ENCODE peak calls at places on chromosomes 16 and 17, in ten cellular contexts. C, Z, Y, D, E, F, S, Q, T and O are unnamed samples.

GRCh38 chr17:81376946-81377733 is 18.1 kb upstream of the BAHCC1 start:
- DNase-seq in C (no peak), Z (no peak), Y (no peak), D (no peak), E (no peak), F (no peak), S (no peak), Q (no peak), T (no peak), O (no peak)

GRCh38 chr17:74921769-74922168 is 1.3 kb downstream of the USH1G start:
- DNase-seq in C (no peak), Z (no peak), Y (no peak), D (no peak), E (no peak), F (no peak), S (no peak), Q (no peak), T (no peak), O (no peak)

GRCh38 chr16:88347656-88348376 is 34.9 kb upstream of the ZNF469 start:
- DNase-seq in C (peak), Z (no peak), Y (no peak), D (no peak), E (no peak), F (no peak), S (no peak), Q (no peak), T (no peak), O (no peak)

GRCh38 chr17:40538019-40538935 is 27.0 kb downstream of the CCR7 start:
- DNase-seq in C (peak), Z (no peak), Y (no peak), D (no peak), E (no peak), F (no peak), S (peak), Q (no peak), T (no peak), O (no peak)

GRCh38 chr16:56561126-56561525 is 3.7 kb upstream of the MT4 start:
- DNase-seq in C (no peak), Z (no peak), Y (no peak), D (no peak), E (no peak), F (no peak), S (no peak), Q (no peak), T (no peak), O (no peak)

GRCh38 chr17:73933164-73933766 is 270.2 kb upstream of the RPL38 start:
- DNase-seq in C (no peak), Z (no peak), Y (no peak), D (no peak), E (no peak), F (no peak), S (no peak), Q (no peak), T (no peak), O (no peak)

GRCh38 chr17:60947100-60947499 is 269.4 kb downstream of the BCAS3 start:
- DNase-seq in C (no peak), Z (no peak), Y (no peak), D (no peak), E (no peak), F (no peak), S (peak), Q (no peak), T (no peak), O (no peak)

GRCh38 chr17:40485851-40486512 is 15.4 kb downstream of the TNS4 start:
- DNase-seq in C (no peak), Z (peak), Y (no peak), D (peak), E (peak), F (no peak), S (peak), Q (peak), T (peak), O (peak)

GRCh38 chr17:80116276-80116922 is 15.0 kb downstream of the GAA start:
- DNase-seq in C (no peak), Z (no peak), Y (no peak), D (peak), E (no peak), F (no peak), S (no peak), Q (no peak), T (no peak), O (no peak)

GRCh38 chr16:30567991-30568638 is 3.4 kb downstream of the ZNF688 start:
- DNase-seq in C (no peak), Z (no peak), Y (no peak), D (peak), E (peak), F (no peak), S (peak), Q (no peak), T (no peak), O (no peak)

GRCh38 chr16:28212532-28212873 is 738 bp upstream of the XPO6 start:
- DNase-seq in C (no peak), Z (peak), Y (no peak), D (no peak), E (no peak), F (no peak), S (peak), Q (no peak), T (no peak), O (no peak)

GRCh38 chr17:35674552-35674951 is 56.9 kb upstream of the RASL10B start:
- DNase-seq in C (no peak), Z (no peak), Y (no peak), D (no peak), E (no peak), F (no peak), S (no peak), Q (no peak), T (no peak), O (no peak)

GRCh38 chr17:50198026-50198669 is 3.3 kb downstream of the COL1A1 start:
- DNase-seq in C (peak), Z (peak), Y (peak), D (no peak), E (no peak), F (no peak), S (peak), Q (peak), T (peak), O (no peak)

GRCh38 chr17:40069751-40070643 is 7.2 kb downstream of the THRA start:
- DNase-seq in C (no peak), Z (no peak), Y (peak), D (no peak), E (no peak), F (no peak), S (peak), Q (no peak), T (peak), O (no peak)

GRCh38 chr16:50553182-50553710 is 5.0 kb downstream of the NKD1 start:
- DNase-seq in C (no peak), Z (no peak), Y (no peak), D (no peak), E (no peak), F (no peak), S (no peak), Q (no peak), T (no peak), O (no peak)

GRCh38 chr16:69724414-69724873 is 1.9 kb downstream of the NQO1 start:
- DNase-seq in C (no peak), Z (no peak), Y (no peak), D (no peak), E (no peak), F (no peak), S (no peak), Q (no peak), T (no peak), O (no peak)

GRCh38 chr17:9897569-9897968 is 7.5 kb downstream of the RCVRN start:
- DNase-seq in C (no peak), Z (no peak), Y (no peak), D (no peak), E (no peak), F (no peak), S (no peak), Q (no peak), T (no peak), O (no peak)

GRCh38 chr17:2103456-2103855 is 48.6 kb downstream of the HIC1 start:
- DNase-seq in C (no peak), Z (no peak), Y (no peak), D (no peak), E (no peak), F (no peak), S (no peak), Q (no peak), T (no peak), O (no peak)

GRCh38 chr17:9363440-9364350 is 211.9 kb downstream of the STX8 start:
- DNase-seq in C (no peak), Z (peak), Y (no peak), D (no peak), E (no peak), F (no peak), S (peak), Q (no peak), T (no peak), O (no peak)

GRCh38 chr16:31874354-31875111 is 926 bp downstream of the ZNF267 start:
- DNase-seq in C (no peak), Z (no peak), Y (no peak), D (no peak), E (no peak), F (no peak), S (peak), Q (no peak), T (no peak), O (no peak)